ENCODE peak calls at places on chromosomes 4 and X, in four cellular contexts. Y, S, U and E are unnamed samples.

GRCh38 chr4:153592090-153592489 is 92.0 kb upstream of the TLR2 start:
- DNase-seq in Y (no peak), S (no peak), U (no peak), E (no peak)

GRCh38 chr4:76212851-76213414 is 691 bp downstream of the SCARB2 start:
- DNase-seq in Y (no peak), S (no peak), U (no peak), E (peak; percentile 68)

GRCh38 chrX:11380187-11380586 is 87.0 kb downstream of the AMELX start:
- DNase-seq in Y (no peak), S (no peak), U (peak; percentile 24), E (no peak)

GRCh38 chr4:20675786-20676185 is 24.5 kb upstream of the PACRGL start:
- DNase-seq in Y (no peak), S (no peak), U (no peak), E (no peak)

GRCh38 chr4:54400802-54401201 is 171.7 kb downstream of the PDGFRA start:
- DNase-seq in Y (no peak), S (no peak), U (no peak), E (peak; percentile 67)

GRCh38 chr4:36241771-36242170 is 2.5 kb downstream of the ARAP2 start:
- DNase-seq in Y (no peak), S (no peak), U (no peak), E (no peak)

GRCh38 chr4:83118869-83119268 is 4.3 kb upstream of the PLAC8 start:
- DNase-seq in Y (no peak), S (no peak), U (no peak), E (no peak)

GRCh38 chr4:1967512-1968149 is 41.1 kb downstream of the NELFA start:
- DNase-seq in Y (no peak), S (no peak), U (no peak), E (no peak)

GRCh38 chr4:5098176-5098575 is 46.9 kb downstream of the STK32B start:
- DNase-seq in Y (no peak), S (no peak), U (no peak), E (no peak)

GRCh38 chrX:105608745-105609144 is 213.6 kb upstream of the NRK start:
- DNase-seq in Y (no peak), S (no peak), U (no peak), E (peak; percentile 1)

GRCh38 chr4:77566148-77566547 is 39.5 kb upstream of the CXCL13 start:
- DNase-seq in Y (no peak), S (no peak), U (no peak), E (no peak)

GRCh38 chrX:42704454-42704853 is 73.5 kb downstream of the PPP1R2C start:
- DNase-seq in Y (no peak), S (no peak), U (no peak), E (peak; percentile 1)

GRCh38 chr4:17613761-17614415 is 553 bp upstream of the MED28 start:
- DNase-seq in Y (peak; percentile 32), S (no peak), U (no peak), E (peak; percentile 82)

GRCh38 chr4:41438564-41438963 is 99.4 kb upstream of the LIMCH1 start:
- DNase-seq in Y (no peak), S (no peak), U (no peak), E (no peak)

GRCh38 chr4:385934-386707 is 48.5 kb downstream of the ZNF141 start:
- DNase-seq in Y (no peak), S (no peak), U (no peak), E (no peak)
- H3K9me3 ChIP-seq in Y (peaks cover 100% of the 10 kb centered on the region), S (peaks cover 57% of the 10 kb centered on the region), U (peaks cover 80% of the 10 kb centered on the region), E (no peaks in the 10 kb centered on the region)

GRCh38 chr4:8472166-8472688 is 31.6 kb downstream of the TRMT44 start:
- DNase-seq in Y (no peak), S (no peak), U (no peak), E (no peak)
- H3K36me3 ChIP-seq in Y (peaks cover 55% of the 10 kb centered on the region), S (peaks cover 6% of the 10 kb centered on the region), U (peaks cover 74% of the 10 kb centered on the region), E (peaks cover 3% of the 10 kb centered on the region)

GRCh38 chr4:45099471-45099870 is 373.1 kb upstream of the GNPDA2 start:
- DNase-seq in Y (no peak), S (no peak), U (no peak), E (no peak)
- H3K9me3 ChIP-seq in Y (no peaks in the 10 kb centered on the region), S (no peaks in the 10 kb centered on the region), U (peaks cover 3% of the 10 kb centered on the region), E (no peaks in the 10 kb centered on the region)

GRCh38 chr4:38013461-38014366 is 53.5 kb downstream of the PTTG2 start:
- DNase-seq in Y (peak; percentile 85), S (no peak), U (no peak), E (peak; percentile 28)

GRCh38 chr4:38015886-38016515 is 55.8 kb downstream of the PTTG2 start:
- DNase-seq in Y (no peak), S (no peak), U (no peak), E (no peak)

GRCh38 chr4:38011484-38012162 is 51.4 kb downstream of the PTTG2 start:
- DNase-seq in Y (no peak), S (no peak), U (no peak), E (no peak)

GRCh38 chr4:38016698-38017097 is 56.5 kb downstream of the PTTG2 start:
- DNase-seq in Y (no peak), S (no peak), U (no peak), E (no peak)

GRCh38 chr4:38014421-38014852 is 54.2 kb downstream of the PTTG2 start:
- DNase-seq in Y (no peak), S (peak; percentile 78), U (no peak), E (no peak)
- H3K36me3 ChIP-seq in Y (peaks cover 42% of the 10 kb centered on the region), S (peaks cover 9% of the 10 kb centered on the region), U (peaks cover 16% of the 10 kb centered on the region), E (no peaks in the 10 kb centered on the region)

GRCh38 chr4:140943887-140944515 is 187.8 kb upstream of the TBC1D9 start:
- DNase-seq in Y (no peak), S (no peak), U (no peak), E (peak; percentile 95)
- H3K9me3 ChIP-seq in Y (no peaks in the 10 kb centered on the region), S (no peaks in the 10 kb centered on the region), U (no peaks in the 10 kb centered on the region), E (no peaks in the 10 kb centered on the region)

GRCh38 chr4:158860856-158861255 is 92.0 kb downstream of the FNIP2 start:
- DNase-seq in Y (no peak), S (no peak), U (no peak), E (no peak)
- H3K36me3 ChIP-seq in Y (peaks cover 78% of the 10 kb centered on the region), S (peaks cover 39% of the 10 kb centered on the region), U (peaks cover 54% of the 10 kb centered on the region), E (no peaks in the 10 kb centered on the region)

DNA sequence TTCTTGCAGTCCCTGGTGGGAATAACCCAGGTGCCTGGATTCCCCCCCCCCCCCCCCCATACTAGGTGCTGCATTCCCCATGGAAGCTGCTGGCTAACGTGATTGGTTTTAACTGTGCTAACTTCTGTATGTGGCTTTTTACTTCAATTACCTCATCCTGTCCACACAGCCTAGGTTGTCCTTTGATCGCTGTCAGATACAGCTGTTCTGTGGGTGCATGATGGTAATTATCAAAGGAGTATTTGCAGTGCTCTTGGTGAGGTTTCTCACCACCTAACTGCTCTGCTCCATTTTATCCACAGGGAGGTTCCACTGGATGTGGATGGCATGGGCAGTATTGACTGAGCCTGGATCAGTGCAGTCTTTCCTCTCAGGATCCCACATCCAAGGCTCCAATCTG is 93.0 kb downstream of the ZNF518B start:
- DNase-seq in Y (no peak), S (no peak), U (no peak), E (no peak)
- H3K9me3 ChIP-seq in Y (no peaks in the 10 kb centered on the region), S (no peaks in the 10 kb centered on the region), U (no peaks in the 10 kb centered on the region), E (no peaks in the 10 kb centered on the region)

DNA sequence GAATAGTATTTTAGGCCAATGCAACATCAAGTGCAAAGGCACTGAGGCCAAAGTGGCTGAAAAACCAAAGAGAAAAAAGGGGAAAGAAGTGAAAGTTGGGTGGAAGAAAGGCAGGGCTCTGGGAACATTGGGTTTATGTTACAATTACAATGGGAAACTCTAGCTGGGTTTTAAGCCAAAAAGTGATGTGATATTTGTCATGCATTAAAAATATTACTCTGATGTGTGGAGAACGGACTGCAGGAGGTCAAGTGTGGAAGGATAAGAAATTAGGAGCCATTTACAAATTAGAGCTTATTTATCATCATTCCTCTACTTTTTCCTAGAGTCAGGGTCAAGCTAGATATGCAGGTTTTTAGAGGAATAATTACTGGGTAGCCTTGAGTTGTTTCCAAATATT is 516.8 kb downstream of the INPP4B start:
- DNase-seq in Y (no peak), S (no peak), U (no peak), E (no peak)
- H3K36me3 ChIP-seq in Y (no peaks in the 10 kb centered on the region), S (no peaks in the 10 kb centered on the region), U (no peaks in the 10 kb centered on the region), E (no peaks in the 10 kb centered on the region)

DNA sequence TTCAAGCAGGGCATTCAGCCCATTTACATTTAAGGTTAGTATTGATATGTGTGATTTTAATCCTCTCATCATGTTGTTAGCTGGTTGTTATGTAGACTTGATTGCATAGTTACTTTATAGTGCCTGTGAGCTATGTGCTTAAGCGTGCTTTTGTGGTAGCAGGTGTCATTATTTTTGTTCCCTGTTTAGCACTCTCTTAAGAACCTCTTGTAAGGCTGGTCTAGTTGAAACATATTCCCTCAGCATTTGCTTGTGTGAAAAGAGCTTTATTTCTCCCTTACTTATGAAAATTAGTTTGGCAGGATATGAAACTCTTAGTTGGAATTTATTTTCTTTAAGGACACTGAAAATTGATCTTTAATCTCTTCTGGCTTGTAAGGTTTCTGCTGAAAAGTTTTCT is 326.1 kb downstream of the SH3BGRL start:
- DNase-seq in Y (no peak), S (no peak), U (no peak), E (no peak)
- H3K9me3 ChIP-seq in Y (no peaks in the 10 kb centered on the region), S (no peaks in the 10 kb centered on the region), U (no peaks in the 10 kb centered on the region), E (no peaks in the 10 kb centered on the region)